ENCODE peak calls at places on chromosomes 4 and X, in nine cellular contexts. One of them, this sample, is unnamed.

GRCh38 chrX:18129694-18130093 is 91.0 kb downstream of the BEND2 start:
- DNase-seq in ureter: no peak
- DNase-seq in stomach: no peak
- DNase-seq in dermis microvascular lymphatic vessel endothelial cell: no peak
- DNase-seq in RPMI7951: no peak
- DNase-seq in stimulated activated CD4-positive, alpha-beta T cell treated with anti-CD3 and anti-CD28 coated beads, Interleukin-1b, Interleukin-23, amount 100 ng/mL, for 4 hours: no peak
- DNase-seq in stimulated activated CD8-positive, alpha-beta memory T cell treated with anti-CD3 and anti-CD28 coated beads, Interleukin-12 subunit alpha, Interleukin-12 subunit beta, amount 100 ng/mL, for 4 hours: no peak
- DNase-seq in Peyer's patch: no peak
- DNase-seq in T-helper 2 cell: no peak
- DNase-seq in this sample: no peak

GRCh38 chr4:184745747-184746531 is 12.0 kb upstream of the CENPU start:
- DNase-seq in ureter: peak; percentile 86
- DNase-seq in stomach: peak; percentile 80
- DNase-seq in dermis microvascular lymphatic vessel endothelial cell: peak; percentile 70
- DNase-seq in RPMI7951: peak; percentile 69
- DNase-seq in stimulated activated CD4-positive, alpha-beta T cell treated with anti-CD3 and anti-CD28 coated beads, Interleukin-1b, Interleukin-23, amount 100 ng/mL, for 4 hours: peak; percentile 51
- DNase-seq in stimulated activated CD8-positive, alpha-beta memory T cell treated with anti-CD3 and anti-CD28 coated beads, Interleukin-12 subunit alpha, Interleukin-12 subunit beta, amount 100 ng/mL, for 4 hours: peak; percentile 33
- DNase-seq in Peyer's patch: peak; percentile 72
- DNase-seq in T-helper 2 cell: peak; percentile 42
- DNase-seq in this sample: peak; percentile 88

GRCh38 chr4:7714176-7714575 is 225.5 kb downstream of the AFAP1 start:
- DNase-seq in ureter: no peak
- DNase-seq in stomach: no peak
- DNase-seq in dermis microvascular lymphatic vessel endothelial cell: no peak
- DNase-seq in RPMI7951: no peak
- DNase-seq in stimulated activated CD4-positive, alpha-beta T cell treated with anti-CD3 and anti-CD28 coated beads, Interleukin-1b, Interleukin-23, amount 100 ng/mL, for 4 hours: no peak
- DNase-seq in stimulated activated CD8-positive, alpha-beta memory T cell treated with anti-CD3 and anti-CD28 coated beads, Interleukin-12 subunit alpha, Interleukin-12 subunit beta, amount 100 ng/mL, for 4 hours: no peak
- DNase-seq in Peyer's patch: no peak
- DNase-seq in T-helper 2 cell: no peak
- DNase-seq in this sample: no peak

GRCh38 chrX:7147978-7148824 is at the start of gene PUDP:
- DNase-seq in ureter: peak; percentile 89
- DNase-seq in stomach: peak; percentile 95
- DNase-seq in dermis microvascular lymphatic vessel endothelial cell: peak; percentile 78
- DNase-seq in RPMI7951: peak; percentile 75
- DNase-seq in stimulated activated CD4-positive, alpha-beta T cell treated with anti-CD3 and anti-CD28 coated beads, Interleukin-1b, Interleukin-23, amount 100 ng/mL, for 4 hours: peak; percentile 77
- DNase-seq in stimulated activated CD8-positive, alpha-beta memory T cell treated with anti-CD3 and anti-CD28 coated beads, Interleukin-12 subunit alpha, Interleukin-12 subunit beta, amount 100 ng/mL, for 4 hours: peak; percentile 86
- DNase-seq in Peyer's patch: peak; percentile 89
- DNase-seq in T-helper 2 cell: peak; percentile 62
- DNase-seq in this sample: peak; percentile 74

GRCh38 chr4:119506761-119507160 is 121.8 kb downstream of the PDE5A start:
- DNase-seq in ureter: no peak
- DNase-seq in stomach: no peak
- DNase-seq in dermis microvascular lymphatic vessel endothelial cell: peak; percentile 21
- DNase-seq in RPMI7951: no peak
- DNase-seq in stimulated activated CD4-positive, alpha-beta T cell treated with anti-CD3 and anti-CD28 coated beads, Interleukin-1b, Interleukin-23, amount 100 ng/mL, for 4 hours: no peak
- DNase-seq in stimulated activated CD8-positive, alpha-beta memory T cell treated with anti-CD3 and anti-CD28 coated beads, Interleukin-12 subunit alpha, Interleukin-12 subunit beta, amount 100 ng/mL, for 4 hours: no peak
- DNase-seq in Peyer's patch: no peak
- DNase-seq in T-helper 2 cell: no peak
- DNase-seq in this sample: no peak

GRCh38 chr4:83285022-83285387 is 407 bp upstream of the COQ2 start:
- DNase-seq in ureter: no peak
- DNase-seq in stomach: no peak
- DNase-seq in dermis microvascular lymphatic vessel endothelial cell: peak; percentile 69
- DNase-seq in RPMI7951: peak; percentile 64
- DNase-seq in stimulated activated CD4-positive, alpha-beta T cell treated with anti-CD3 and anti-CD28 coated beads, Interleukin-1b, Interleukin-23, amount 100 ng/mL, for 4 hours: no peak
- DNase-seq in stimulated activated CD8-positive, alpha-beta memory T cell treated with anti-CD3 and anti-CD28 coated beads, Interleukin-12 subunit alpha, Interleukin-12 subunit beta, amount 100 ng/mL, for 4 hours: no peak
- DNase-seq in Peyer's patch: no peak
- DNase-seq in T-helper 2 cell: no peak
- DNase-seq in this sample: peak; percentile 73

GRCh38 chr4:183030823-183031222 is 68.2 kb upstream of the WWC2 start:
- DNase-seq in ureter: no peak
- DNase-seq in stomach: no peak
- DNase-seq in dermis microvascular lymphatic vessel endothelial cell: no peak
- DNase-seq in RPMI7951: no peak
- DNase-seq in stimulated activated CD4-positive, alpha-beta T cell treated with anti-CD3 and anti-CD28 coated beads, Interleukin-1b, Interleukin-23, amount 100 ng/mL, for 4 hours: no peak
- DNase-seq in stimulated activated CD8-positive, alpha-beta memory T cell treated with anti-CD3 and anti-CD28 coated beads, Interleukin-12 subunit alpha, Interleukin-12 subunit beta, amount 100 ng/mL, for 4 hours: no peak
- DNase-seq in Peyer's patch: no peak
- DNase-seq in T-helper 2 cell: no peak
- DNase-seq in this sample: no peak

GRCh38 chrX:38116706-38117105 is 104.0 kb downstream of the SRPX start:
- DNase-seq in ureter: no peak
- DNase-seq in stomach: no peak
- DNase-seq in dermis microvascular lymphatic vessel endothelial cell: no peak
- DNase-seq in RPMI7951: no peak
- DNase-seq in stimulated activated CD4-positive, alpha-beta T cell treated with anti-CD3 and anti-CD28 coated beads, Interleukin-1b, Interleukin-23, amount 100 ng/mL, for 4 hours: no peak
- DNase-seq in stimulated activated CD8-positive, alpha-beta memory T cell treated with anti-CD3 and anti-CD28 coated beads, Interleukin-12 subunit alpha, Interleukin-12 subunit beta, amount 100 ng/mL, for 4 hours: no peak
- DNase-seq in Peyer's patch: no peak
- DNase-seq in T-helper 2 cell: no peak
- DNase-seq in this sample: no peak

GRCh38 chr4:76198411-76199237 is 15.0 kb downstream of the SCARB2 start:
- DNase-seq in ureter: peak; percentile 75
- DNase-seq in stomach: peak; percentile 54
- DNase-seq in dermis microvascular lymphatic vessel endothelial cell: peak; percentile 95
- DNase-seq in RPMI7951: peak; percentile 78
- DNase-seq in stimulated activated CD4-positive, alpha-beta T cell treated with anti-CD3 and anti-CD28 coated beads, Interleukin-1b, Interleukin-23, amount 100 ng/mL, for 4 hours: no peak
- DNase-seq in stimulated activated CD8-positive, alpha-beta memory T cell treated with anti-CD3 and anti-CD28 coated beads, Interleukin-12 subunit alpha, Interleukin-12 subunit beta, amount 100 ng/mL, for 4 hours: no peak
- DNase-seq in Peyer's patch: peak; percentile 58
- DNase-seq in T-helper 2 cell: no peak
- DNase-seq in this sample: peak; percentile 91

This sample was measured in pons.